ENCODE peak calls at places on chromosomes 13 and 19, in seven cellular contexts. U, J, G, L, W, P and R are unnamed samples.

GRCh38 chr19:7657047-7657779 is 11.6 kb upstream of the RETN start:
- DNase-seq in G (no peak), W (no peak), J (no peak), U (no peak), L (no peak), P (no peak), R (no peak)

GRCh38 chr13:45242070-45242469 is 41.2 kb upstream of the KCTD4 start:
- DNase-seq in L (no peak), U (no peak), W (no peak), P (no peak), J (no peak), G (no peak), R (no peak)

GRCh38 chr13:113803409-113804016 is 44.5 kb downstream of the TMEM255B start:
- DNase-seq in G (no peak), L (no peak), P (no peak), U (no peak), J (no peak), W (peak), R (peak)

GRCh38 chr19:48090281-48090802 is 20.3 kb downstream of the PLA2G4C start:
- DNase-seq in G (peak), L (no peak), P (no peak), U (no peak), W (peak), J (no peak), R (no peak)

GRCh38 chr13:47539317-47539716 is 461.8 kb downstream of the SUCLA2 start:
- DNase-seq in L (no peak), G (no peak), P (no peak), W (no peak), J (no peak), U (no peak), R (no peak)

GRCh38 chr13:43911871-43912270 is 32.2 kb downstream of the LACC1 start:
- DNase-seq in U (no peak), P (no peak), G (no peak), J (no peak), L (no peak), W (no peak), R (no peak)

GRCh38 chr19:47446534-47447469 is 24.9 kb downstream of the SLC8A2 start:
- DNase-seq in G (no peak), P (no peak), W (no peak), U (no peak), J (no peak), L (no peak), R (no peak)

GRCh38 chr13:111967572-111968201 is 99.3 kb upstream of the SOX1 start:
- DNase-seq in P (no peak), G (no peak), J (no peak), U (no peak), L (no peak), W (no peak), R (no peak)

DNA sequence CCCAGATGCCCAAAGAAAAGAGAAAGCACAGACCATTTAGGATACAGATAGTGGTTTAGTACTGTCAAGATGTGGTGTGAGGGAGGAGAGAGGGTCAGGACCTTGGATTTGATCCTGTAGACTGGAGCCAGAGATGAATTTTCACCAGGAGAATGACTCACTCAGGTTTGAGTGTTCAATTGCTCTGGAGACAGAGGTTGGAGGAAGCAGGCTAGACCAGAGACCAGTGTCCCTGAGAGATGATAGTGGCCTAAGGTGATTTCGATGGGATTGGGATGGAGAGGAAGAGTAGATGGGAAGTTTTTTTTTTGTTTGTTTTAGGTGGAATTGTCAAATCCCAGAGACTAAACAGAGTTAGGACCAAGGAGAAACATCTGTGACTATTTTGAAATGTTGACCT is 2.3 kb downstream of the CEBPG start:
- DNase-seq in J (no peak), U (no peak), P (no peak), W (no peak), G (no peak), L (no peak), R (no peak)
- H3K4me3 ChIP-seq in J (no peak), U (no peak), P (no peak), W (no peak), G (no peak), L (no peak), R (no peak)

GRCh38 chr13:28542804-28543203 is 47.9 kb upstream of the FLT1 start:
- DNase-seq in G (no peak), J (no peak), U (no peak), W (no peak), L (no peak), P (no peak), R (no peak)

GRCh38 chr13:28541966-28542365 is 47.0 kb upstream of the FLT1 start:
- DNase-seq in W (no peak), J (no peak), U (no peak), P (no peak), L (no peak), G (no peak), R (no peak)

GRCh38 chr13:28538932-28539331 is 44.0 kb upstream of the FLT1 start:
- DNase-seq in J (no peak), W (no peak), P (no peak), L (no peak), U (no peak), G (no peak), R (no peak)

GRCh38 chr13:28539625-28540286 is 44.8 kb upstream of the FLT1 start:
- DNase-seq in P (no peak), J (no peak), W (no peak), G (no peak), U (no peak), L (no peak), R (no peak)

GRCh38 chr13:28540612-28541011 is 45.7 kb upstream of the FLT1 start:
- DNase-seq in G (no peak), U (no peak), P (no peak), J (no peak), L (no peak), W (no peak), R (no peak)
- H3K27ac ChIP-seq in G (no peak), U (no peak), P (no peak), J (no peak), L (no peak), W (no peak), R (no peak)

GRCh38 chr19:11142528-11143171 is 12.9 kb downstream of the SPC24 start:
- DNase-seq in W (peak), J (no peak), G (peak), L (no peak), P (no peak), U (no peak), R (peak)
- H3K4me3 ChIP-seq in W (no peak), J (no peak), G (peak), L (no peak), P (no peak), U (peak), R (peak)

DNA sequence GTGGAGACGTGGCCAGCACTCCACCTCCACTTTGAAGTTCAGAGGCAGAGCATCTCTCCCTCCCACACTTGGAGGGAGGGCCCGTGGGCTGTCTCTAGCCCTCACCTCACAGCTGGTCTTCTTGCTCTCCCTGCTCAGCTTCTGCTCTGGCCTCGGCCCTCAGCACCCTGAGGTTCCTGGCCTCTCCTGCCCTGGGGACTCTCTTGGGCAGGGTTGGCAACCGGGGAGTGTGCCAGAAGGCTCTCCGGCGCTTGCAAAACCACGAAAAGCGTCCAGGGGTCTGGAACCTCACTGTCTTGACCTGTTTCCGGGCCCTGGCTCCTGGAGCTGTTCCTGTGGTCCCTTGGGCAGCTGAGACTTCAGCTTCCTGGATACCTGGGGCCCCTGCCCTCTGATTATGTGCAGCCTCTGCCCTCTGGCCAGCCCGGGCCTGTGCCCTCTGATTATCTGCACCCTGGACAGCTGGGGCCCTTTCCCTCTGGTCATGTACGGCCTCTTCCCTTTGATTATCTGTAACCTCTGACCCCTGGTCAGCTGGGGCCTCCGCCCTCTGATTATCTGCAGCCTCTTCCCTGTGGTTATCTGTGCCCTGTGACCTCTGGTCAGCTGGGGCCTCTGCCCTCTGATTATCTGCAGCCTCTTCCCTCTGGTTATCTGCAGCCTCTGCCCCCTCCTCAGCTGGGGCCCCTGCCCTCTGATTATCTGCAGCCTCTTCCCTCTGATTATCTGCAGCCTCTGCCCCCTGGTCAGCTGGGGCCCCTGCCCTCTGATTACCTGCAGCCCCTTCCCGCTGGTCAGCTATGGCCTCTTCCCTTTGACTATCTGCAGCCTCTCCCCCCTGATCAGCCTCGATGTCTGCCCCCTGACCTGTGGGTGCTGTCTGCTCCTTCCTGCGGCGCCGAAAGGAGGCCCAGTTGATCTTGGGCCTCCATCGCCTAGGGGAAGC is 2.0 kb downstream of the CCDC8 start:
- DNase-seq in W (no peak), P (no peak), G (no peak), J (no peak), L (no peak), U (no peak), R (no peak)
- H3K27ac ChIP-seq in W (no peak), P (no peak), G (peak), J (peak), L (no peak), U (no peak), R (peak)

GRCh38 chr19:40147693-40148347 is 43.4 kb upstream of the MAP3K10 start:
- DNase-seq in W (no peak), J (no peak), L (no peak), G (no peak), U (no peak), P (peak), R (no peak)
- H3K4me3 ChIP-seq in W (no peak), J (no peak), L (no peak), G (peak), U (no peak), P (peak), R (no peak)

DNA sequence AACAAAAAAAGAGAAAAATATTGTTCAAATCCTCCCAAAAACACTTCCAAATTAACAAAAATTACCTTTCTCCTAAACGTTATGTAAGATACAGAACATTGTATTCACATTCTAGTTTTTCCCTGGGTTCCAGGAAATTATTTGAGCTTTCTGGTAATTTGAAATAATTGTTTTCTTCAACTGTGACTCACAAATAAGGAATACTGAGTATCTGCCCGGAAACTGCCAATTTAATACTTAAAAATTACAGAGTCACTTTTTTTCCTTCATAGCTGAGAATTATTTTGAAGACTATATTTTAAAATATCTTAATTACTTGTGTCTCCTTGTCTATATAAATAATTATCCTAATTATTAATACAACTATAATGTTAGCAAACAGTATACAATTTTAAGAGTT is 709.0 kb upstream of the ARGLU1 start:
- DNase-seq in U (no peak), W (no peak), L (no peak), P (no peak), J (no peak), G (no peak), R (no peak)
- H3K27ac ChIP-seq in U (no peak), W (no peak), L (no peak), P (no peak), J (no peak), G (no peak), R (no peak)

DNA sequence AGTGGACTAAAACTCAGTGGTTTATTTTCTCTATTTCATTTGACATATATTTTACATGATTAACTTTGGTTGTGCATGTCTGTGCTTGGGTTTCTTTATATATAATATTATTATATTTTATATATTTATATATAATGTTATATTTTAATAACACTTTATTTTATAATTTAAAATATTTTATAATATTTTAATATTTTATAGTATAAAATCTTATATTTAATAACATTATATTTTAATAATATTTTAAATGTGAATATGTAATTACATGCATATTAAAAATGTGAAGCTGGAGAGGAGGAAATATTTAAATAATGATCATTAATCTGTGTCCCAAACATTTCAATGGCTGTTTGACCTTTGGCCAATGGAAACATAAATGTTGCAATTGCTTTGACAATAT is 607.2 kb downstream of the SLITRK6 start:
- DNase-seq in L (no peak), W (no peak), G (no peak), U (no peak), P (no peak), J (no peak), R (no peak)
- H3K4me3 ChIP-seq in L (no peak), W (no peak), G (no peak), U (no peak), P (no peak), J (no peak), R (no peak)